ENCODE peak calls at places on chromosomes 6 and 20, in eight cellular contexts. U is activated naive CD4-positive, alpha-beta T cell treated with anti-CD3 and anti-CD28 coated beads, Interleukin-2, amount 50 U/mL, for 72 hours; N is activated CD4-positive, CD25-positive, alpha-beta regulatory T cell treated with anti-CD3 and anti-CD28 coated beads, Interleukin-2, amount 50 U/mL, for 24 hours; I is activated CD8-positive, alpha-beta T cell treated with anti-CD3 and anti-CD28 coated beads, Interleukin-2, amount 10 ng/mL, durations not matched to agents 7 days and 5 days; R is right cardiac atrium; E is naive B cell; J is RWPE2; C is heart left ventricle. T is an unnamed sample.

GRCh38 chr6:139569561-139569960 is 195.1 kb upstream of the CITED2 start:
- ATAC-seq in U (peak), N (no peak), I (no peak), R (no peak), E (no peak), J (peak), C (no peak), T (no peak)

GRCh38 chr6:24847402-24847801 is 48.7 kb upstream of the ARMH2 start:
- ATAC-seq in U (no peak), N (no peak), I (no peak), R (no peak), E (no peak), J (peak), C (no peak), T (peak)

GRCh38 chr6:159722655-159723054 is 4.7 kb upstream of the WTAP start:
- ATAC-seq in U (no peak), N (no peak), I (no peak), R (no peak), E (no peak), J (no peak), C (no peak), T (no peak)

GRCh38 chr6:160945516-160946177 is 45.9 kb upstream of the MAP3K4 start:
- ATAC-seq in U (no peak), N (no peak), I (no peak), R (no peak), E (no peak), J (no peak), C (no peak), T (no peak)

GRCh38 chr6:131602913-131603312 is 25.1 kb downstream of the MED23 start:
- ATAC-seq in U (no peak), N (no peak), I (no peak), R (no peak), E (no peak), J (peak), C (no peak), T (no peak)

GRCh38 chr6:139699335-139699734 is 324.9 kb upstream of the CITED2 start:
- ATAC-seq in U (no peak), N (no peak), I (no peak), R (no peak), E (no peak), J (no peak), C (no peak), T (no peak)

GRCh38 chr6:119966484-119966883 is 616.9 kb upstream of the MAN1A1 start:
- ATAC-seq in U (peak), N (no peak), I (peak), R (no peak), E (no peak), J (no peak), C (no peak), T (no peak)

GRCh38 chr6:118719351-118720124 is 68.1 kb upstream of the CEP85L start:
- ATAC-seq in U (peak), N (peak), I (peak), R (no peak), E (peak), J (no peak), C (no peak), T (no peak)

GRCh38 chr6:36516559-36516958 is 30.7 kb downstream of the STK38 start:
- ATAC-seq in U (no peak), N (no peak), I (no peak), R (no peak), E (no peak), J (no peak), C (peak), T (no peak)

GRCh38 chr20:38604873-38605303 is 3.3 kb downstream of the ARHGAP40 start:
- ATAC-seq in U (no peak), N (no peak), I (no peak), R (no peak), E (no peak), J (peak), C (no peak), T (peak)

GRCh38 chr6:22471369-22471690 is 98.0 kb upstream of the HDGFL1 start:
- ATAC-seq in U (no peak), N (no peak), I (no peak), R (no peak), E (no peak), J (no peak), C (no peak), T (no peak)

GRCh38 chr6:142822383-142822782 is 122.6 kb downstream of the HIVEP2 start:
- ATAC-seq in U (peak), N (peak), I (no peak), R (no peak), E (no peak), J (no peak), C (no peak), T (no peak)

GRCh38 chr20:61575151-61575937 is 323.3 kb downstream of the CDH4 start:
- ATAC-seq in U (no peak), N (no peak), I (no peak), R (no peak), E (no peak), J (peak), C (no peak), T (peak)

GRCh38 chr6:153117986-153118886 is 12.8 kb downstream of the RGS17 start:
- ATAC-seq in U (peak), N (peak), I (no peak), R (no peak), E (no peak), J (peak), C (no peak), T (peak)

GRCh38 chr20:47062226-47062880 is 167.7 kb downstream of the EYA2 start:
- ATAC-seq in U (no peak), N (no peak), I (no peak), R (no peak), E (no peak), J (no peak), C (no peak), T (no peak)

GRCh38 chr20:41095110-41095969 is 42.0 kb upstream of the PLCG1 start:
- ATAC-seq in U (peak), N (peak), I (peak), R (peak), E (peak), J (peak), C (no peak), T (peak)

GRCh38 chr6:18681828-18682503 is 294.8 kb downstream of the RNF144B start:
- ATAC-seq in U (no peak), N (no peak), I (no peak), R (no peak), E (no peak), J (no peak), C (no peak), T (no peak)

GRCh38 chr6:168628732-168629245 is 187.8 kb downstream of the SMOC2 start:
- ATAC-seq in U (no peak), N (no peak), I (no peak), R (no peak), E (no peak), J (no peak), C (no peak), T (no peak)

GRCh38 chr6:154154389-154154967 is 115.4 kb downstream of the OPRM1 start:
- ATAC-seq in U (no peak), N (no peak), I (no peak), R (no peak), E (no peak), J (no peak), C (no peak), T (peak)

GRCh38 chr20:18440403-18440802 is 26.4 kb downstream of the DZANK1 start:
- ATAC-seq in U (no peak), N (no peak), I (no peak), R (no peak), E (no peak), J (no peak), C (no peak), T (no peak)

GRCh38 chr6:39335780-39336541 is 13.5 kb upstream of the KCNK16 start:
- ATAC-seq in U (no peak), N (no peak), I (peak), R (no peak), E (no peak), J (peak), C (no peak), T (no peak)

GRCh38 chr6:102114402-102114801 is 720.9 kb downstream of the GRIK2 start:
- ATAC-seq in U (no peak), N (no peak), I (no peak), R (no peak), E (no peak), J (peak), C (no peak), T (no peak)

GRCh38 chr6:154247119-154247814 is 109.3 kb downstream of the IPCEF1 start:
- ATAC-seq in U (peak), N (peak), I (peak), R (no peak), E (no peak), J (no peak), C (no peak), T (no peak)

GRCh38 chr20:19025430-19026120 is 186.9 kb upstream of the SLC24A3 start:
- ATAC-seq in U (no peak), N (no peak), I (no peak), R (no peak), E (no peak), J (no peak), C (no peak), T (no peak)

GRCh38 chr20:31260326-31260932 is 3.0 kb downstream of the DEFB115 start:
- ATAC-seq in U (no peak), N (no peak), I (no peak), R (no peak), E (no peak), J (peak), C (no peak), T (no peak)

GRCh38 chr6:7475081-7475480 is 66.4 kb upstream of the DSP start:
- ATAC-seq in U (no peak), N (no peak), I (no peak), R (no peak), E (no peak), J (no peak), C (no peak), T (no peak)

GRCh38 chr6:166411721-166412151 is 29.0 kb upstream of the MPC1 start:
- ATAC-seq in U (peak), N (peak), I (peak), R (no peak), E (no peak), J (no peak), C (no peak), T (no peak)